ENCODE peak calls at places on chromosomes 5 and 9, in ten cellular contexts. One of them, this sample, is unnamed.

GRCh38 chr5:97192580-97193421 is 9.8 kb upstream of the RIOK2 start:
- DNase-seq in uterus: no peak
- DNase-seq in lower leg skin: no peak
- DNase-seq in left ventricle myocardium inferior: no peak
- DNase-seq in GM12865: peak
- DNase-seq in testis: no peak
- DNase-seq in astrocyte of the spinal cord: peak
- DNase-seq in sigmoid colon: no peak
- DNase-seq in mammary epithelial cell: peak
- DNase-seq in fibroblast of mammary gland: peak
- DNase-seq in this sample: no peak

GRCh38 chr9:127170652-127171051 is 48.2 kb upstream of the ANGPTL2 start:
- DNase-seq in uterus: peak
- DNase-seq in lower leg skin: peak
- DNase-seq in left ventricle myocardium inferior: no peak
- DNase-seq in GM12865: peak
- DNase-seq in testis: peak
- DNase-seq in astrocyte of the spinal cord: no peak
- DNase-seq in sigmoid colon: peak
- DNase-seq in mammary epithelial cell: no peak
- DNase-seq in fibroblast of mammary gland: no peak
- DNase-seq in this sample: no peak

GRCh38 chr9:27487927-27488326 is 36.2 kb upstream of the IFNK start:
- DNase-seq in uterus: no peak
- DNase-seq in lower leg skin: no peak
- DNase-seq in left ventricle myocardium inferior: no peak
- DNase-seq in GM12865: no peak
- DNase-seq in testis: no peak
- DNase-seq in astrocyte of the spinal cord: no peak
- DNase-seq in sigmoid colon: no peak
- DNase-seq in mammary epithelial cell: no peak
- DNase-seq in fibroblast of mammary gland: no peak
- DNase-seq in this sample: no peak

GRCh38 chr5:98187945-98188344 is 585.5 kb upstream of the RGMB start:
- DNase-seq in uterus: no peak
- DNase-seq in lower leg skin: no peak
- DNase-seq in left ventricle myocardium inferior: no peak
- DNase-seq in GM12865: no peak
- DNase-seq in testis: no peak
- DNase-seq in astrocyte of the spinal cord: no peak
- DNase-seq in sigmoid colon: no peak
- DNase-seq in mammary epithelial cell: peak
- DNase-seq in fibroblast of mammary gland: peak
- DNase-seq in this sample: no peak

GRCh38 chr5:159786901-159787691 is 129.2 kb upstream of the ADRA1B start:
- DNase-seq in uterus: peak
- DNase-seq in lower leg skin: peak
- DNase-seq in left ventricle myocardium inferior: peak
- DNase-seq in GM12865: no peak
- DNase-seq in testis: peak
- DNase-seq in astrocyte of the spinal cord: peak
- DNase-seq in sigmoid colon: peak
- DNase-seq in mammary epithelial cell: no peak
- DNase-seq in fibroblast of mammary gland: peak
- DNase-seq in this sample: no peak

GRCh38 chr5:78591972-78592700 is 56.4 kb downstream of the LHFPL2 start:
- DNase-seq in uterus: no peak
- DNase-seq in lower leg skin: no peak
- DNase-seq in left ventricle myocardium inferior: no peak
- DNase-seq in GM12865: peak
- DNase-seq in testis: no peak
- DNase-seq in astrocyte of the spinal cord: no peak
- DNase-seq in sigmoid colon: no peak
- DNase-seq in mammary epithelial cell: no peak
- DNase-seq in fibroblast of mammary gland: peak
- DNase-seq in this sample: no peak

GRCh38 chr5:124277767-124278536 is 468.5 kb downstream of the ZNF608 start:
- DNase-seq in uterus: no peak
- DNase-seq in lower leg skin: no peak
- DNase-seq in left ventricle myocardium inferior: no peak
- DNase-seq in GM12865: no peak
- DNase-seq in testis: no peak
- DNase-seq in astrocyte of the spinal cord: no peak
- DNase-seq in sigmoid colon: no peak
- DNase-seq in mammary epithelial cell: no peak
- DNase-seq in fibroblast of mammary gland: no peak
- DNase-seq in this sample: no peak

GRCh38 chr9:3526166-3526902 is 533 bp upstream of the RFX3 start:
- DNase-seq in uterus: peak
- DNase-seq in lower leg skin: peak
- DNase-seq in left ventricle myocardium inferior: peak
- DNase-seq in GM12865: peak
- DNase-seq in testis: peak
- DNase-seq in astrocyte of the spinal cord: peak
- DNase-seq in sigmoid colon: peak
- DNase-seq in mammary epithelial cell: peak
- DNase-seq in fibroblast of mammary gland: peak
- DNase-seq in this sample: peak

GRCh38 chr9:124786881-124787573 is 10.1 kb downstream of the OLFML2A start:
- DNase-seq in uterus: peak
- DNase-seq in lower leg skin: peak
- DNase-seq in left ventricle myocardium inferior: no peak
- DNase-seq in GM12865: no peak
- DNase-seq in testis: no peak
- DNase-seq in astrocyte of the spinal cord: no peak
- DNase-seq in sigmoid colon: peak
- DNase-seq in mammary epithelial cell: no peak
- DNase-seq in fibroblast of mammary gland: no peak
- DNase-seq in this sample: no peak

GRCh38 chr5:88942967-88943291 is 59.9 kb upstream of the MEF2C start:
- DNase-seq in uterus: no peak
- DNase-seq in lower leg skin: no peak
- DNase-seq in left ventricle myocardium inferior: no peak
- DNase-seq in GM12865: no peak
- DNase-seq in testis: peak
- DNase-seq in astrocyte of the spinal cord: no peak
- DNase-seq in sigmoid colon: no peak
- DNase-seq in mammary epithelial cell: no peak
- DNase-seq in fibroblast of mammary gland: no peak
- DNase-seq in this sample: no peak

GRCh38 chr9:126117158-126117425 is 209.5 kb upstream of the MVB12B start:
- DNase-seq in uterus: no peak
- DNase-seq in lower leg skin: no peak
- DNase-seq in left ventricle myocardium inferior: no peak
- DNase-seq in GM12865: no peak
- DNase-seq in testis: no peak
- DNase-seq in astrocyte of the spinal cord: no peak
- DNase-seq in sigmoid colon: peak
- DNase-seq in mammary epithelial cell: no peak
- DNase-seq in fibroblast of mammary gland: no peak
- DNase-seq in this sample: no peak

GRCh38 chr5:96821260-96821916 is 13.6 kb upstream of the ERAP1 start:
- DNase-seq in uterus: no peak
- DNase-seq in lower leg skin: no peak
- DNase-seq in left ventricle myocardium inferior: no peak
- DNase-seq in GM12865: no peak
- DNase-seq in testis: no peak
- DNase-seq in astrocyte of the spinal cord: no peak
- DNase-seq in sigmoid colon: no peak
- DNase-seq in mammary epithelial cell: no peak
- DNase-seq in fibroblast of mammary gland: no peak
- DNase-seq in this sample: no peak

GRCh38 chr5:179762079-179762780 is 29.6 kb downstream of the MAML1 start:
- DNase-seq in uterus: no peak
- DNase-seq in lower leg skin: no peak
- DNase-seq in left ventricle myocardium inferior: no peak
- DNase-seq in GM12865: peak
- DNase-seq in testis: no peak
- DNase-seq in astrocyte of the spinal cord: no peak
- DNase-seq in sigmoid colon: no peak
- DNase-seq in mammary epithelial cell: peak
- DNase-seq in fibroblast of mammary gland: peak
- DNase-seq in this sample: no peak

GRCh38 chr9:134899818-134900325 is 17.8 kb downstream of the FCN1 start:
- DNase-seq in uterus: peak
- DNase-seq in lower leg skin: peak
- DNase-seq in left ventricle myocardium inferior: no peak
- DNase-seq in GM12865: no peak
- DNase-seq in testis: no peak
- DNase-seq in astrocyte of the spinal cord: no peak
- DNase-seq in sigmoid colon: no peak
- DNase-seq in mammary epithelial cell: peak
- DNase-seq in fibroblast of mammary gland: no peak
- DNase-seq in this sample: no peak
- TF ChIP-seq CTCF in uterus: no peak
- TF ChIP-seq CTCF in lower leg skin: no peak
- TF ChIP-seq CTCF in left ventricle myocardium inferior: no peak
- TF ChIP-seq CTCF in GM12865: no peak
- TF ChIP-seq CTCF in testis: no peak
- TF ChIP-seq CTCF in astrocyte of the spinal cord: no peak
- TF ChIP-seq CTCF in sigmoid colon: no peak
- TF ChIP-seq CTCF in mammary epithelial cell: no peak
- TF ChIP-seq CTCF in fibroblast of mammary gland: no peak
- TF ChIP-seq CTCF in this sample: no peak

GRCh38 chr5:75072066-75072465 is 19.7 kb upstream of the GCNT4 start:
- DNase-seq in uterus: no peak
- DNase-seq in lower leg skin: no peak
- DNase-seq in left ventricle myocardium inferior: no peak
- DNase-seq in GM12865: no peak
- DNase-seq in testis: no peak
- DNase-seq in astrocyte of the spinal cord: no peak
- DNase-seq in sigmoid colon: no peak
- DNase-seq in mammary epithelial cell: peak
- DNase-seq in fibroblast of mammary gland: no peak
- DNase-seq in this sample: no peak
- TF ChIP-seq CTCF in uterus: no peak
- TF ChIP-seq CTCF in lower leg skin: no peak
- TF ChIP-seq CTCF in left ventricle myocardium inferior: no peak
- TF ChIP-seq CTCF in GM12865: no peak
- TF ChIP-seq CTCF in testis: no peak
- TF ChIP-seq CTCF in astrocyte of the spinal cord: no peak
- TF ChIP-seq CTCF in sigmoid colon: no peak
- TF ChIP-seq CTCF in mammary epithelial cell: no peak
- TF ChIP-seq CTCF in fibroblast of mammary gland: no peak
- TF ChIP-seq CTCF in this sample: no peak

GRCh38 chr9:119375892-119376291 is 6.7 kb upstream of the BRINP1 start:
- DNase-seq in uterus: no peak
- DNase-seq in lower leg skin: no peak
- DNase-seq in left ventricle myocardium inferior: no peak
- DNase-seq in GM12865: peak
- DNase-seq in testis: peak
- DNase-seq in astrocyte of the spinal cord: no peak
- DNase-seq in sigmoid colon: no peak
- DNase-seq in mammary epithelial cell: peak
- DNase-seq in fibroblast of mammary gland: peak
- DNase-seq in this sample: peak
- TF ChIP-seq CTCF in uterus: no peak
- TF ChIP-seq CTCF in lower leg skin: no peak
- TF ChIP-seq CTCF in left ventricle myocardium inferior: peak
- TF ChIP-seq CTCF in GM12865: peak
- TF ChIP-seq CTCF in testis: peak
- TF ChIP-seq CTCF in astrocyte of the spinal cord: no peak
- TF ChIP-seq CTCF in sigmoid colon: no peak
- TF ChIP-seq CTCF in mammary epithelial cell: peak
- TF ChIP-seq CTCF in fibroblast of mammary gland: peak
- TF ChIP-seq CTCF in this sample: peak

GRCh38 chr5:914174-914573 is 21.5 kb downstream of the TRIP13 start:
- DNase-seq in uterus: no peak
- DNase-seq in lower leg skin: peak
- DNase-seq in left ventricle myocardium inferior: no peak
- DNase-seq in GM12865: no peak
- DNase-seq in testis: no peak
- DNase-seq in astrocyte of the spinal cord: no peak
- DNase-seq in sigmoid colon: no peak
- DNase-seq in mammary epithelial cell: no peak
- DNase-seq in fibroblast of mammary gland: no peak
- DNase-seq in this sample: no peak

GRCh38 chr5:914612-915011 is 21.9 kb downstream of the TRIP13 start:
- DNase-seq in uterus: no peak
- DNase-seq in lower leg skin: peak
- DNase-seq in left ventricle myocardium inferior: no peak
- DNase-seq in GM12865: no peak
- DNase-seq in testis: no peak
- DNase-seq in astrocyte of the spinal cord: no peak
- DNase-seq in sigmoid colon: no peak
- DNase-seq in mammary epithelial cell: no peak
- DNase-seq in fibroblast of mammary gland: no peak
- DNase-seq in this sample: no peak

GRCh38 chr5:910769-911160 is 18.1 kb downstream of the TRIP13 start:
- DNase-seq in uterus: no peak
- DNase-seq in lower leg skin: peak
- DNase-seq in left ventricle myocardium inferior: no peak
- DNase-seq in GM12865: no peak
- DNase-seq in testis: no peak
- DNase-seq in astrocyte of the spinal cord: no peak
- DNase-seq in sigmoid colon: no peak
- DNase-seq in mammary epithelial cell: no peak
- DNase-seq in fibroblast of mammary gland: no peak
- DNase-seq in this sample: no peak

GRCh38 chr5:911601-912000 is 18.9 kb downstream of the TRIP13 start:
- DNase-seq in uterus: no peak
- DNase-seq in lower leg skin: peak
- DNase-seq in left ventricle myocardium inferior: no peak
- DNase-seq in GM12865: no peak
- DNase-seq in testis: no peak
- DNase-seq in astrocyte of the spinal cord: peak
- DNase-seq in sigmoid colon: no peak
- DNase-seq in mammary epithelial cell: peak
- DNase-seq in fibroblast of mammary gland: peak
- DNase-seq in this sample: no peak

DNA sequence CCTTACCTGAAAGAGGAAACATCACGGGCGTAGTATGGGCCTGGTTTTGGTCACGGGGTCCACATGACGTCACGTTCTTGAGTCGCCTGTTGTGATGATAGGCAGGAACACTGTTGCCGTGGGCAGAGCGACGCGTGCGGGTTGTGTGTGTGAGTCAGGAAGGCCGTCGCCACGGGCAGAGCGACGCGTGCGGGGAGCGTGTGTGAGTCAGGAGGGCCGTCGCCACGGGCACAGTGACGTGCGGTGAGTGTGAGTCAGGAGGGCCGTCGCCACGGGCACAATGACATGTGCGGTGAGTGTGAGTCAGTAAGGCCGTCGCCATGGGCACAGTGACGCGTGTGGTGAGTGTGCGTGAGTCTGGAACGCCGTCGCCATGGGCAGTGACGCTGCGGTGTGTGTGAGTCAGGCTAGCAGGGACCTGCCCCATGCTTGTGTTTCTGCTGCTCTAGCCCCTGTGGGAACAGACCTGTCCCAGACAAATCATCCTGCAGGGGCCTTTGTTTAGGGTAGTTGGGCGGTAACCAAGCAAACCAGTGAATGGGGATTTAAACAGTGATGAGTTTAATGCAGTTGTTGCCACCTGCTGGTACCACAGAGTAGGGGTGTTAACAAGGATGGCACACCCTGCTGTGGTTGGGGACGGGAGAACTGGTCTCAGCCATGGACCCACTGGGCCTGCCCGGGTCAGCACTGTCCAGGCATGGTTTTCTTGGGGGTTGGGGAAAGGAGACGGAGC is 19.8 kb downstream of the TRIP13 start:
- DNase-seq in uterus: no peak
- DNase-seq in lower leg skin: peak
- DNase-seq in left ventricle myocardium inferior: no peak
- DNase-seq in GM12865: no peak
- DNase-seq in testis: no peak
- DNase-seq in astrocyte of the spinal cord: peak
- DNase-seq in sigmoid colon: no peak
- DNase-seq in mammary epithelial cell: peak
- DNase-seq in fibroblast of mammary gland: peak
- DNase-seq in this sample: no peak
- TF ChIP-seq CTCF in uterus: no peak
- TF ChIP-seq CTCF in lower leg skin: no peak
- TF ChIP-seq CTCF in left ventricle myocardium inferior: no peak
- TF ChIP-seq CTCF in GM12865: no peak
- TF ChIP-seq CTCF in testis: no peak
- TF ChIP-seq CTCF in astrocyte of the spinal cord: peak
- TF ChIP-seq CTCF in sigmoid colon: no peak
- TF ChIP-seq CTCF in mammary epithelial cell: peak
- TF ChIP-seq CTCF in fibroblast of mammary gland: no peak
- TF ChIP-seq CTCF in this sample: no peak

This sample was measured in glutamatergic neuron.